ENCODE peak calls at places on chromosomes 1 and 21, in ten cellular contexts. Q is Peyer's patch; P is NCI-H1105 treated with DMSO at 0.1 percent for 48 hours; S is amniotic stem cell; F is SK-MEL-5; B is iPS-NIHi11; T is GM23338; M is stimulated activated CD8-positive, alpha-beta memory T cell treated with anti-CD3 and anti-CD28 coated beads, Interleukin-15, amount 100 ng/mL, for 1 hour; I is CD8-positive, alpha-beta memory T cell; E is stimulated activated CD4-positive, alpha-beta T cell treated with anti-CD3 and anti-CD28 coated beads, Interleukin-4, amount 100 ng/mL, for 48 hours. X is an unnamed sample.

GRCh38 chr21:37580690-37581089 is 214.1 kb downstream of the DYRK1A start:
- DNase-seq in M (no peak), B (no peak), P (no peak), I (no peak), E (no peak), T (no peak), F (peak), Q (no peak), S (no peak), X (no peak)

GRCh38 chr1:215566556-215567490 is at the start of gene KCTD3:
- DNase-seq in Q (peak), T (peak), F (peak), I (no peak), S (peak), B (no peak), E (peak), P (peak), M (no peak), X (peak)

GRCh38 chr1:210364479-210364878 is 35.8 kb downstream of the HHAT start:
- DNase-seq in M (no peak), S (no peak), Q (no peak), B (no peak), E (no peak), F (peak), T (no peak), I (no peak), P (no peak), X (no peak)

GRCh38 chr1:31760422-31760900 is 3.7 kb downstream of the ADGRB2 start:
- DNase-seq in I (no peak), S (no peak), P (peak), M (no peak), B (peak), E (no peak), T (peak), Q (no peak), F (no peak), X (no peak)

GRCh38 chr1:117600966-117601365 is 4.9 kb upstream of the TENT5C start:
- DNase-seq in T (no peak), S (no peak), Q (peak), I (no peak), M (no peak), F (no peak), B (no peak), P (no peak), E (no peak), X (no peak)

GRCh38 chr1:48109390-48110009 is 112.3 kb upstream of the TRABD2B start:
- DNase-seq in S (no peak), F (peak), B (peak), I (no peak), T (peak), E (no peak), P (peak), Q (no peak), M (no peak), X (peak)

GRCh38 chr21:29359718-29360117 is 61.0 kb downstream of the BACH1 start:
- DNase-seq in S (no peak), Q (no peak), T (no peak), P (no peak), B (no peak), F (no peak), I (no peak), E (no peak), M (no peak), X (no peak)

GRCh38 chr1:231691618-231692259 is 65.1 kb downstream of the DISC1 start:
- DNase-seq in Q (no peak), B (peak), M (no peak), T (peak), E (no peak), S (peak), I (no peak), F (peak), P (no peak), X (peak)

GRCh38 chr21:45539046-45539795 is 3.0 kb downstream of the SLC19A1 start:
- DNase-seq in S (no peak), B (no peak), T (no peak), F (no peak), P (no peak), I (no peak), Q (peak), E (no peak), M (no peak), X (no peak)

GRCh38 chr1:231808990-231809389 is 182.4 kb downstream of the DISC1 start:
- DNase-seq in M (no peak), I (no peak), T (no peak), B (no peak), S (peak), P (no peak), E (no peak), Q (no peak), F (peak), X (no peak)

GRCh38 chr1:62796151-62796680 is 12.3 kb downstream of the ATG4C start:
- DNase-seq in E (no peak), S (no peak), I (no peak), B (no peak), M (no peak), F (peak), Q (no peak), T (no peak), P (no peak), X (no peak)

GRCh38 chr1:67532452-67533216 is 102.4 kb upstream of the SERBP1 start:
- DNase-seq in B (peak), S (peak), E (no peak), P (peak), I (no peak), Q (peak), T (peak), F (peak), M (no peak), X (peak)

GRCh38 chr1:168958562-168959289 is 147.8 kb upstream of the ATP1B1 start:
- DNase-seq in M (no peak), Q (no peak), I (no peak), E (no peak), F (no peak), P (no peak), S (no peak), B (no peak), T (no peak), X (no peak)

GRCh38 chr1:206518206-206518605 is 10.9 kb downstream of the RASSF5 start:
- DNase-seq in F (no peak), M (no peak), E (no peak), S (no peak), B (no peak), I (no peak), Q (no peak), P (no peak), T (no peak), X (no peak)

GRCh38 chr1:231919269-231919886 is 292.8 kb downstream of the DISC1 start:
- DNase-seq in F (no peak), T (no peak), Q (no peak), I (no peak), S (no peak), M (no peak), P (no peak), E (no peak), B (no peak), X (no peak)